ENCODE peak calls at places on chromosomes 11 and 22, in nine cellular contexts. M, C, J, P, Q, V, F, K and Z are unnamed samples.

GRCh38 chr11:61752117-61752924 is at the start of gene MYRF:
- DNase-seq in M (peak; percentile 61), C (peak; percentile 58), J (no peak), P (peak; percentile 84), Q (peak; percentile 65), V (peak; percentile 24), F (no peak), K (peak; percentile 77), Z (peak; percentile 88)

GRCh38 chr22:39593931-39594285 is 23.4 kb downstream of the CACNA1I start:
- DNase-seq in M (no peak), C (no peak), J (no peak), P (no peak), Q (no peak), V (no peak), F (no peak), K (no peak), Z (no peak)

GRCh38 chr11:84390441-84391078 is 1104.4 kb upstream of the CCDC90B start:
- DNase-seq in M (no peak), C (no peak), J (no peak), P (no peak), Q (no peak), V (no peak), F (no peak), K (peak; percentile 45), Z (no peak)

GRCh38 chr11:66126808-66127555 is 56.9 kb downstream of the PACS1 start:
- DNase-seq in M (peak; percentile 50), C (peak; percentile 86), J (peak; percentile 31), P (no peak), Q (peak; percentile 37), V (peak; percentile 80), F (peak; percentile 47), K (peak; percentile 38), Z (peak; percentile 77)

GRCh38 chr11:75337195-75337654 is 14.2 kb downstream of the ARRB1 start:
- DNase-seq in M (peak; percentile 61), C (peak; percentile 61), J (peak; percentile 42), P (peak; percentile 36), Q (no peak), V (no peak), F (no peak), K (no peak), Z (peak; percentile 83)

GRCh38 chr11:65425105-65425970 is 2.7 kb downstream of the NEAT1 start:
- DNase-seq in M (peak; percentile 48), C (peak; percentile 82), J (peak; percentile 77), P (peak; percentile 50), Q (no peak), V (peak; percentile 95), F (peak; percentile 80), K (peak; percentile 65), Z (no peak)

GRCh38 chr22:47442821-47443220 is 680.4 kb downstream of the TBC1D22A start:
- DNase-seq in M (no peak), C (no peak), J (no peak), P (no peak), Q (no peak), V (no peak), F (no peak), K (no peak), Z (no peak)

GRCh38 chr11:47004595-47005033 is 68.1 kb downstream of the CSTPP1 start:
- DNase-seq in M (peak; percentile 53), C (peak; percentile 98), J (no peak), P (peak; percentile 47), Q (peak; percentile 57), V (peak; percentile 25), F (peak; percentile 97), K (no peak), Z (peak; percentile 81)

GRCh38 chr11:1451781-1452470 is 34.7 kb downstream of the MOB2 start:
- DNase-seq in M (no peak), C (no peak), J (no peak), P (no peak), Q (no peak), V (no peak), F (no peak), K (no peak), Z (no peak)
- H3K4me1 ChIP-seq in M (peaks cover 8% of the 10 kb centered on the region), C (peaks cover 7% of the 10 kb centered on the region), J (peaks cover 3% of the 10 kb centered on the region), P (peaks cover 3% of the 10 kb centered on the region), Q (no peaks in the 10 kb centered on the region), V (no peaks in the 10 kb centered on the region), F (no peaks in the 10 kb centered on the region), K (no peaks in the 10 kb centered on the region), Z (no peaks in the 10 kb centered on the region)

GRCh38 chr11:5621580-5621979 is 3.2 kb upstream of the TRIM34 start:
- DNase-seq in M (no peak), C (no peak), J (no peak), P (no peak), Q (no peak), V (no peak), F (no peak), K (no peak), Z (no peak)

GRCh38 chr11:5622802-5623201 is 2.0 kb upstream of the TRIM34 start:
- DNase-seq in M (no peak), C (no peak), J (no peak), P (no peak), Q (no peak), V (no peak), F (no peak), K (no peak), Z (no peak)

GRCh38 chr11:5626191-5626590 is 1.4 kb downstream of the TRIM34 start:
- DNase-seq in M (no peak), C (peak; percentile 12), J (peak; percentile 4), P (no peak), Q (no peak), V (no peak), F (peak; percentile 47), K (no peak), Z (no peak)

GRCh38 chr11:5625281-5625680 is 480 bp downstream of the TRIM34 start:
- DNase-seq in M (no peak), C (peak; percentile 5), J (no peak), P (no peak), Q (no peak), V (no peak), F (no peak), K (no peak), Z (no peak)

DNA sequence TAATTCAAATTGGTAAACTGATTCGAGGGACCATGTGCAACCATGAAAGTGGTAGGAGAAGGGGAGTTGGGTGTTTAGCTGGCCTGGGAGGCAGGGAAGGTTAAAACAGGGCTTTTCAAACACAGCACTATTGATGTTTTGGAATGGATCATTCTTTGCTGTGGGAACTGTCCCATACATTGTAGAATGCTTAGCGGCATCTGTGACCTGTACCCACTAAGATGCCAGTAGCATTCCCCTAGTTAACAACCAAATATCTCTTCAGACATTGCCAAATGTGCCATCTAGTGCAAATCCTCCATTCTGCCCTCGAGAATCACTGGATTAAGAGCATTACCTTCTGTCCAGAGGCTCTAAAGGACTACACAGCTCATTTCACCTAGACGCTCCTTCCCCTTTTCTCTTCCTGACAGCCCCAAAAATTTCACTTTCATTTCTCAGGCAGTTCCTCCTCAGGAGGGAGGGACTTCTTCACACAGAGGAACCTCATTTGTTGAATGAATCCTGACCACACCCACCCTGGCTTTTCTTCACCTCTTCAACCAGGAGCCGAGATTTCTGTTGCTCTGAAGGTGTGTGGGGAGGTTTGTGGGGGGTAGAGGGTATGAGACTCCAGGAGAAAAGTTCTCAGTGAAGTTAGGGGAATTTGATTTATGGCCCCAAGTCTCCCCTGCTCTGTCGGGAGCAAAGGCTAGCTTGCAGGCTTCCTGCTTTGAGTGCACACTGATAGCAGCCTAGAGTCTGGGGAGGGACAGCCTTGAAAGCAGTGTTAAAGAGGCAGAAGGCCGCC is at the start of gene TRIM34:
- DNase-seq in M (no peak), C (peak; percentile 72), J (peak; percentile 22), P (peak; percentile 41), Q (no peak), V (peak; percentile 87), F (peak; percentile 68), K (peak; percentile 27), Z (peak; percentile 52)
- H3K4me3 ChIP-seq in M (peak within 1 kb of the TSS; percentile 67), C (peak within 1 kb of the TSS; percentile 24), J (no peak within 1 kb of the TSS), P (peak within 1 kb of the TSS; percentile 18), Q (peak within 1 kb of the TSS; percentile 53), V (peak within 1 kb of the TSS; percentile 100), F (peak within 1 kb of the TSS; percentile 68), K (peak within 1 kb of the TSS; percentile 6), Z (peak within 1 kb of the TSS; percentile 71)

GRCh38 chr11:1437500-1437899 is 47.8 kb downstream of the BRSK2 start:
- DNase-seq in M (no peak), C (peak; percentile 89), J (no peak), P (no peak), Q (peak; percentile 69), V (no peak), F (peak; percentile 55), K (no peak), Z (peak; percentile 67)

GRCh38 chr11:1438261-1438966 is 48.2 kb downstream of the MOB2 start:
- DNase-seq in M (no peak), C (no peak), J (no peak), P (no peak), Q (no peak), V (no peak), F (no peak), K (no peak), Z (no peak)

GRCh38 chr11:1435820-1436467 is 46.2 kb downstream of the BRSK2 start:
- DNase-seq in M (no peak), C (no peak), J (no peak), P (no peak), Q (no peak), V (no peak), F (no peak), K (peak; percentile 21), Z (no peak)

GRCh38 chr11:1434941-1435340 is 45.2 kb downstream of the BRSK2 start:
- DNase-seq in M (no peak), C (no peak), J (no peak), P (no peak), Q (no peak), V (no peak), F (no peak), K (no peak), Z (no peak)

GRCh38 chr11:1436468-1437030 is 46.8 kb downstream of the BRSK2 start:
- DNase-seq in M (no peak), C (no peak), J (no peak), P (no peak), Q (no peak), V (no peak), F (no peak), K (no peak), Z (no peak)
- H3K4me1 ChIP-seq in M (no peaks in the 10 kb centered on the region), C (peaks cover 30% of the 10 kb centered on the region), J (peaks cover 3% of the 10 kb centered on the region), P (no peaks in the 10 kb centered on the region), Q (peaks cover 17% of the 10 kb centered on the region), V (no peaks in the 10 kb centered on the region), F (no peaks in the 10 kb centered on the region), K (no peaks in the 10 kb centered on the region), Z (no peaks in the 10 kb centered on the region)

GRCh38 chr11:116812109-116812508 is 11.0 kb downstream of the APOA4 start:
- DNase-seq in M (no peak), C (no peak), J (no peak), P (no peak), Q (no peak), V (no peak), F (no peak), K (no peak), Z (no peak)

GRCh38 chr11:116813170-116813569 is 9.9 kb downstream of the APOA4 start:
- DNase-seq in M (no peak), C (no peak), J (no peak), P (no peak), Q (no peak), V (no peak), F (no peak), K (no peak), Z (no peak)

GRCh38 chr11:116813781-116814471 is 9.2 kb downstream of the APOA4 start:
- DNase-seq in M (no peak), C (no peak), J (peak; percentile 23), P (no peak), Q (no peak), V (no peak), F (no peak), K (no peak), Z (no peak)

GRCh38 chr11:116808262-116809175 is 14.6 kb downstream of the APOA4 start:
- DNase-seq in M (peak; percentile 85), C (peak; percentile 84), J (peak; percentile 76), P (peak; percentile 42), Q (no peak), V (no peak), F (peak; percentile 77), K (no peak), Z (no peak)

DNA sequence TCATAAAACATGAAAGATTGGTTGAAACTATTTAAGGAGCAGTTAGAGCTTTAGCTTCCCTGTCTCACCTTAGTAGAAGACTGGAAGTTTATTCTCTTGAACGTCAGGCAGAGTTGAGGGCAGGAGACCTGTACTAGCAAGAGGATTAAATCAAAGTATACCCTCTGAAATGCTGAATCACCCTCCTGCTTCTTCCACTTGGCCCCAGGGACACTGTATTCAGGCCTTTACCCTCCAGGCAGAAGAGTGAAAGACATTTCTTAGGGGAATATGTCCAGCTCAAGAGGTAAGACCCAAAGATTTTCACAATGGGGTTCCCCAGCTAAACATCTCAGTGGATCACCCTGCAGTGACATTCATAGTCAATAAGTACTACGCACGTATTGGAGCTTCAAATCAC is 11.9 kb downstream of the APOA4 start:
- DNase-seq in M (no peak), C (no peak), J (no peak), P (no peak), Q (no peak), V (no peak), F (no peak), K (no peak), Z (no peak)
- H3K4me3 ChIP-seq in M (no peak overlapping the region), C (no peak overlapping the region), J (no peak overlapping the region), P (no peak overlapping the region), Q (no peak overlapping the region), V (no peak overlapping the region), F (no peak overlapping the region), K (no peak overlapping the region), Z (no peak overlapping the region)